ENCODE peak calls at places on chromosome 9, in four cellular contexts. G, O, B and D are unnamed samples.

GRCh38 chr9:136260936-136261472 is 15.4 kb upstream of the QSOX2 start:
- DNase-seq in G (no peak), O (no peak), B (no peak), D (no peak)

GRCh38 chr9:81549500-81550206 is 139.7 kb downstream of the TLE1 start:
- DNase-seq in G (no peak), O (no peak), B (no peak), D (peak; percentile 20)

GRCh38 chr9:75132244-75132643 is 43.9 kb downstream of the OSTF1 start:
- DNase-seq in G (no peak), O (no peak), B (no peak), D (no peak)

GRCh38 chr9:68552700-68553099 is 12.0 kb upstream of the TMEM252 start:
- DNase-seq in G (no peak), O (no peak), B (no peak), D (no peak)

GRCh38 chr9:127769101-127769500 is 9.4 kb downstream of the SH2D3C start:
- DNase-seq in G (no peak), O (no peak), B (no peak), D (no peak)

GRCh38 chr9:38029923-38030638 is 38.9 kb downstream of the SHB start:
- DNase-seq in G (peak; percentile 79), O (no peak), B (no peak), D (no peak)

GRCh38 chr9:15824310-15824709 is 271.5 kb downstream of the CCDC171 start:
- DNase-seq in G (no peak), O (no peak), B (no peak), D (no peak)

GRCh38 chr9:101027246-101027645 is 1.3 kb upstream of the PLPPR1 start:
- DNase-seq in G (no peak), O (no peak), B (no peak), D (no peak)

GRCh38 chr9:127557466-127557869 is 54.6 kb upstream of the STXBP1 start:
- DNase-seq in G (no peak), O (no peak), B (no peak), D (no peak)

GRCh38 chr9:95385521-95385920 is 68.0 kb upstream of the FANCC start:
- DNase-seq in G (no peak), O (no peak), B (no peak), D (no peak)

GRCh38 chr9:125829743-125830142 is 82.6 kb downstream of the PBX3 start:
- DNase-seq in G (peak; percentile 59), O (no peak), B (peak; percentile 63), D (no peak)

GRCh38 chr9:73022353-73022752 is 69.5 kb upstream of the ALDH1A1 start:
- DNase-seq in G (no peak), O (no peak), B (no peak), D (no peak)

GRCh38 chr9:69139596-69139995 is 34.5 kb upstream of the TJP2 start:
- DNase-seq in G (no peak), O (no peak), B (no peak), D (no peak)

GRCh38 chr9:98045234-98046160 is 11.0 kb upstream of the NANS start:
- DNase-seq in G (no peak), O (no peak), B (peak; percentile 9), D (no peak)

GRCh38 chr9:120559546-120559945 is 20.4 kb downstream of the CDK5RAP2 start:
- DNase-seq in G (no peak), O (no peak), B (no peak), D (no peak)

GRCh38 chr9:27340876-27341540 is 44.1 kb upstream of the EQTN start:
- DNase-seq in G (no peak), O (no peak), B (no peak), D (no peak)

GRCh38 chr9:118230319-118230718 is 526.1 kb downstream of the TLR4 start:
- DNase-seq in G (no peak), O (no peak), B (no peak), D (no peak)

GRCh38 chr9:129775443-129775842 is 22.6 kb upstream of the PTGES start:
- DNase-seq in G (no peak), O (no peak), B (no peak), D (no peak)
- TF ChIP-seq CTCF in G (no peak), O (no peak), B (no peak), D (no peak)

GRCh38 chr9:134384811-134385479 is 58.7 kb downstream of the RXRA start:
- DNase-seq in G (no peak), O (no peak), B (no peak), D (no peak)
- TF ChIP-seq CTCF in G (no peak), O (no peak), B (no peak), D (no peak)

DNA sequence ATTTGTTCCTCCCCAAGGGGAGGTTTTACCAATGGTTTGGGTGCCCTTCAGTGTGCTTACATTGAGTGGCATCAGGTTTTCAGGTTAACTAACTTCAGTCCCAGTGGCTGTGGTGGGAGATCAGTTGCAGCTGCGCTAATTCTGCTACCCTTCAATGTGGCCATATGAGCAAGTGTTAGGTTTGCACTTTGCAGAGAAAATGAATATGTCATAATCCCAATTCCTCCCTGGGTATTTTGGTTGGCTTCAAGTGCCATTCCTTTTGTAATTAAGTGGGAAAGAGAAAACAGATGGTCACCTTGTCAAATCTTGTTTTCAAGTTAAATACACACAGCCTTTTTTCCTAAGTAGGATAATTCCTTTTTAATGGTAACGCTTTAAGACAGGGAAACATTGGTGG is 236.2 kb downstream of the TLE4 start:
- DNase-seq in G (no peak), O (no peak), B (no peak), D (no peak)
- TF ChIP-seq CTCF in G (no peak), O (no peak), B (no peak), D (no peak)

GRCh38 chr9:78622131-78622530 is 325.2 kb downstream of the PSAT1 start:
- DNase-seq in G (no peak), O (no peak), B (no peak), D (no peak)

GRCh38 chr9:78614892-78615291 is 318.0 kb downstream of the PSAT1 start:
- DNase-seq in G (no peak), O (no peak), B (no peak), D (no peak)

GRCh38 chr9:78620764-78621163 is 323.8 kb downstream of the PSAT1 start:
- DNase-seq in G (no peak), O (no peak), B (no peak), D (no peak)

GRCh38 chr9:78620303-78620702 is 323.4 kb downstream of the PSAT1 start:
- DNase-seq in G (no peak), O (no peak), B (no peak), D (no peak)

DNA sequence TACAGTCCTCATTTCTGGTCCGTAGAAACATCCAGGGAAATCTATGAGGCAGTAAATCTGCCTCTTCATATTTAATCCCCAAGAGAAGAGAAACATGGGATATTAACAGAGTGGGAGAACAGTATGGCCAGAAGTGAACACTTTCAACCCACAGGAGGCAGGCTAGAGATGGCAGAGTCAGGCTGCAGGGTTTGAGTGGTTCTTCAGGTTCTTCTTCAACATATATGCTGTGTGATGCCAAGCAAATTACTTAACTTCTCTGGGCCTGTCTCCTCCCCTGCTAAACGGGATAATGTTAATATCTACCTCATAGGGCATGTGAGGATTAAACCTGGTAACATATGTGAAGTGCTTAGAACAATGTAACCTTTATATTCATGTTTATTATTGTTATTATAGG is 321.8 kb downstream of the PSAT1 start:
- DNase-seq in G (no peak), O (no peak), B (no peak), D (no peak)
- TF ChIP-seq CTCF in G (no peak), O (no peak), B (no peak), D (no peak)

GRCh38 chr9:93379051-93379450 is 72.4 kb upstream of the FAM120A start:
- DNase-seq in G (no peak), O (no peak), B (no peak), D (no peak)
- TF ChIP-seq CTCF in G (no peak), O (no peak), B (no peak), D (no peak)

GRCh38 chr9:131366745-131367401 is 27.0 kb upstream of the PRRC2B start:
- DNase-seq in G (no peak), O (peak; percentile 85), B (no peak), D (peak; percentile 40)
- TF ChIP-seq CTCF in G (peak; percentile 36), O (peak; percentile 58), B (peak; percentile 49), D (no peak)